ENCODE peak calls at places on chromosomes 16 and 17, in seven cellular contexts. P is cardiac muscle cell, G is IMR-90, S is suprapubic skin, O is body of pancreas, M is neuronal stem cell, Z is A549. T is an unnamed sample.

GRCh38 chr16:58492735-58493134 is 7.2 kb upstream of the NDRG4 start:
- DNase-seq in P (no peak), G (no peak), S (no peak), O (no peak), M (no peak), Z (no peak), T (no peak)

GRCh38 chr16:88768041-88768876 is 16.8 kb downstream of the PIEZO1 start:
- DNase-seq in P (peak; percentile 87), G (peak; percentile 57), S (no peak), O (peak; percentile 73), M (no peak), Z (no peak), T (no peak)

GRCh38 chr17:31582151-31582907 is 190.9 kb downstream of the RAB11FIP4 start:
- DNase-seq in P (peak; percentile 77), G (peak; percentile 36), S (no peak), O (peak; percentile 27), M (no peak), Z (no peak), T (no peak)

GRCh38 chr17:67992541-67993152 is 3.6 kb downstream of the C17orf58 start:
- DNase-seq in P (peak; percentile 5), G (no peak), S (no peak), O (no peak), M (peak; percentile 4), Z (no peak), T (no peak)

GRCh38 chr16:48687421-48688038 is 77.5 kb upstream of the N4BP1 start:
- DNase-seq in P (peak; percentile 79), G (peak; percentile 67), S (no peak), O (peak; percentile 63), M (peak; percentile 70), Z (peak; percentile 83), T (peak; percentile 90)

GRCh38 chr17:76198702-76199101 is 41.6 kb downstream of the RNF157 start:
- DNase-seq in P (no peak), G (no peak), S (no peak), O (no peak), M (no peak), Z (no peak), T (no peak)

GRCh38 chr17:39674702-39675389 is 6.6 kb downstream of the PNMT start:
- DNase-seq in P (peak; percentile 62), G (no peak), S (no peak), O (peak; percentile 58), M (no peak), Z (no peak), T (no peak)

GRCh38 chr16:84209989-84210388 is 19.0 kb downstream of the ADAD2 start:
- DNase-seq in P (no peak), G (peak; percentile 15), S (no peak), O (no peak), M (no peak), Z (no peak), T (no peak)

GRCh38 chr17:63345598-63345997 is 100.5 kb downstream of the CYB561 start:
- DNase-seq in P (no peak), G (peak; percentile 80), S (no peak), O (no peak), M (no peak), Z (no peak), T (no peak)

GRCh38 chr17:68556551-68556950 is 44.3 kb downstream of the PRKAR1A start:
- DNase-seq in P (no peak), G (no peak), S (no peak), O (no peak), M (no peak), Z (no peak), T (no peak)

GRCh38 chr16:56911771-56912541 is 20.0 kb upstream of the HERPUD1 start:
- DNase-seq in P (peak; percentile 85), G (peak; percentile 65), S (no peak), O (no peak), M (no peak), Z (no peak), T (no peak)

GRCh38 chr17:78595135-78595810 is 18.1 kb upstream of the DNAH17 start:
- DNase-seq in P (no peak), G (no peak), S (no peak), O (no peak), M (no peak), Z (no peak), T (no peak)

GRCh38 chr17:9226794-9227135 is 205.5 kb downstream of the NTN1 start:
- DNase-seq in P (no peak), G (no peak), S (no peak), O (no peak), M (no peak), Z (no peak), T (no peak)

GRCh38 chr17:78806451-78806850 is 24.4 kb upstream of the CYTH1 start:
- DNase-seq in P (no peak), G (no peak), S (no peak), O (no peak), M (no peak), Z (peak; percentile 53), T (no peak)

GRCh38 chr17:73646409-73647305 is 2.4 kb upstream of the SDK2 start:
- DNase-seq in P (peak; percentile 4), G (no peak), S (peak; percentile 58), O (no peak), M (peak; percentile 44), Z (peak; percentile 54), T (no peak)

GRCh38 chr16:24837969-24838368 is 7.8 kb upstream of the SLC5A11 start:
- DNase-seq in P (no peak), G (no peak), S (no peak), O (no peak), M (no peak), Z (no peak), T (no peak)

GRCh38 chr17:17824119-17824779 is 12.5 kb downstream of the SREBF1 start:
- DNase-seq in P (no peak), G (no peak), S (no peak), O (peak; percentile 57), M (no peak), Z (no peak), T (no peak)

GRCh38 chr16:89049484-89050118 is 44.1 kb upstream of the ACSF3 start:
- DNase-seq in P (peak; percentile 3), G (no peak), S (no peak), O (no peak), M (no peak), Z (no peak), T (no peak)

GRCh38 chr17:40318835-40319332 is 9.9 kb downstream of the RARA start:
- DNase-seq in P (no peak), G (no peak), S (peak; percentile 76), O (no peak), M (no peak), Z (no peak), T (no peak)

GRCh38 chr16:83769397-83770008 is 38.3 kb upstream of the HSBP1 start:
- DNase-seq in P (no peak), G (no peak), S (no peak), O (no peak), M (no peak), Z (no peak), T (no peak)

GRCh38 chr17:82775033-82775823 is 23.4 kb downstream of the TBCD start:
- DNase-seq in P (peak; percentile 58), G (no peak), S (no peak), O (peak; percentile 81), M (peak; percentile 43), Z (peak; percentile 95), T (no peak)

GRCh38 chr16:89815639-89816348 is 653 bp downstream of the FANCA start:
- DNase-seq in P (no peak), G (no peak), S (no peak), O (no peak), M (no peak), Z (no peak), T (no peak)

GRCh38 chr17:17663160-17664072 is 17.8 kb upstream of the RAI1 start:
- DNase-seq in P (peak; percentile 97), G (peak; percentile 97), S (no peak), O (peak; percentile 24), M (peak; percentile 68), Z (peak; percentile 80), T (no peak)

GRCh38 chr17:28746611-28747045 is 2.8 kb downstream of the TRAF4 start:
- DNase-seq in P (no peak), G (no peak), S (no peak), O (peak; percentile 91), M (no peak), Z (no peak), T (no peak)

GRCh38 chr17:28747801-28748750 is 4.3 kb downstream of the TRAF4 start:
- DNase-seq in P (no peak), G (no peak), S (no peak), O (peak; percentile 19), M (no peak), Z (no peak), T (no peak)

GRCh38 chr17:28745777-28746473 is 2.1 kb downstream of the TRAF4 start:
- DNase-seq in P (no peak), G (no peak), S (no peak), O (peak; percentile 65), M (no peak), Z (no peak), T (no peak)

GRCh38 chr17:28748852-28749515 is 5.2 kb downstream of the TRAF4 start:
- DNase-seq in P (no peak), G (no peak), S (no peak), O (peak; percentile 41), M (no peak), Z (no peak), T (no peak)

GRCh38 chr17:28747046-28747691 is 3.4 kb downstream of the TRAF4 start:
- DNase-seq in P (no peak), G (no peak), S (no peak), O (peak; percentile 90), M (no peak), Z (no peak), T (no peak)
- H3K4me1 ChIP-seq in P (peaks cover 15% of the 10 kb centered on the region), G (peaks cover 16% of the 10 kb centered on the region), S (peaks cover 74% of the 10 kb centered on the region), O (peaks cover 71% of the 10 kb centered on the region), M (peaks cover 19% of the 10 kb centered on the region), Z (peaks cover 59% of the 10 kb centered on the region), T (peaks cover 69% of the 10 kb centered on the region)

DNA sequence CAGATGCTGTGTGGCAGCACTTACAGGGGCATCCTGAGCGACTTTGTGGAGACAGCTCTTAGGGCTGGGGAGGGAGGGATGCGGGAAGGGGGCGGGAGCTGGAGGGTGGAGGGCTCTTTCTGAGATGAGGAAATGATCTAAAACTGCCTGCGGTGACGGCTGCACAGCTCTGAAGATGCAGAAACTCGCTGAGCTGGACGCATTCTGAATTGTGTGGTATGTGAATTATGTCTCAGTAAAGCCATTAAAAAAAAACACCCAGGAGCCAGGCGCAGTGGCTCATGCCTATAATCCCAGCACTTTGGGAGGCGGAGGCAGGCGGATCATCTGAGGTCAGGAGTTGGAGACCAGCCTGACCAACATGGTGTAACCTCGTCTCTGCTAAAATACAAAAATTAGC is 19.2 kb downstream of the SLC25A10 start:
- DNase-seq in P (peak; percentile 10), G (peak; percentile 49), S (no peak), O (no peak), M (no peak), Z (no peak), T (no peak)
- H3K4me1 ChIP-seq in P (no peaks in the 10 kb centered on the region), G (peaks cover 5% of the 10 kb centered on the region), S (peaks cover 57% of the 10 kb centered on the region), O (peaks cover 41% of the 10 kb centered on the region), M (peaks cover 9% of the 10 kb centered on the region), Z (peaks cover 21% of the 10 kb centered on the region), T (peaks cover 10% of the 10 kb centered on the region)

DNA sequence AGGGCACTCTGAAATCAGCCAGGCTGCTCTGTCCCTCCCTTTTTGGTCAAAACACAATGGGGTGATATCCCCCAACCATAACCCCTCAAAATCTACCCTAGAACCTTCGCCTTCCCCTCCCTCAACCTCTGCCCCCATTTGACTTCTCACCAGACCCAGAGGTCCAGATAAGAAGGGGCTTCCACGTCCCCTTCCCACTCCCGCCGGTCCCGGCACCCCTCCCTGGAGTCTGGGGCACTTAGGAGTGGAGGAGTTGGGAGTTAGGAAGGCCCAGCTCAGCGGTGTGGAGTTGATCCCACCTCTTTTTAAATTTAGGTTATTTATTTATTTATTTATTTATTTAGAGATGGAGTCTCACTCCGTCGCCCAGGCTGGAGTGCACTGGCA is 619 bp upstream of the TMEM92 start:
- DNase-seq in P (no peak), G (no peak), S (no peak), O (no peak), M (no peak), Z (no peak), T (no peak)
- H3K4me1 ChIP-seq in P (peaks cover 24% of the 10 kb centered on the region), G (peaks cover 40% of the 10 kb centered on the region), S (peaks cover 29% of the 10 kb centered on the region), O (peaks cover 16% of the 10 kb centered on the region), M (peaks cover 28% of the 10 kb centered on the region), Z (peaks cover 59% of the 10 kb centered on the region), T (peaks cover 54% of the 10 kb centered on the region)

GRCh38 chr16:3645504-3646347 is 8.8 kb upstream of the DNASE1 start:
- DNase-seq in P (peak; percentile 23), G (peak; percentile 73), S (peak; percentile 76), O (no peak), M (peak; percentile 54), Z (no peak), T (no peak)
- H3K4me1 ChIP-seq in P (peaks cover 2% of the 10 kb centered on the region), G (peaks cover 10% of the 10 kb centered on the region), S (peaks cover 9% of the 10 kb centered on the region), O (peaks cover 14% of the 10 kb centered on the region), M (peaks cover 20% of the 10 kb centered on the region), Z (peaks cover 16% of the 10 kb centered on the region), T (no peaks in the 10 kb centered on the region)

T was measured in esophagus muscularis mucosa.